ENCODE peak calls at places on chromosomes 12 and 14, in eight cellular contexts. P is BE2C, A is NT2/D1, Z is AG04450, F is esophagus squamous epithelium, J is neuronal stem cell, X is uterus, S is MG63. U is an unnamed sample.
A peak's percentile ranks its signal among the peaks of the same experiment; 100 is the strongest.

GRCh38 chr12:31118347-31118830 is 44.7 kb downstream of the DDX11 start:
- DNase-seq in F (no peak), J (peak; percentile 47), A (no peak), P (no peak), X (peak; percentile 62), S (no peak), Z (no peak), U (no peak)

GRCh38 chr14:91377700-91378652 is 39.6 kb downstream of the CCDC88C start:
- DNase-seq in A (no peak), F (no peak), J (no peak), P (peak; percentile 79), S (no peak), Z (no peak), X (no peak), U (no peak)

GRCh38 chr12:50282581-50283229 is 615 bp downstream of the LIMA1 start:
- DNase-seq in F (no peak), S (peak; percentile 8), J (no peak), P (no peak), A (no peak), X (peak; percentile 46), Z (peak; percentile 65), U (no peak)

GRCh38 chr14:37197421-37198272 is at the start of gene MIPOL1:
- DNase-seq in F (no peak), J (peak; percentile 61), P (peak; percentile 59), A (peak; percentile 18), S (peak; percentile 82), X (peak; percentile 83), Z (peak; percentile 69), U (peak; percentile 70)

GRCh38 chr12:124509300-124509675 is 58.1 kb downstream of the NCOR2 start:
- DNase-seq in X (no peak), Z (no peak), P (no peak), A (no peak), F (no peak), S (no peak), J (no peak), U (no peak)

GRCh38 chr14:68703093-68703492 is 89.8 kb downstream of the ZFP36L1 start:
- DNase-seq in P (no peak), F (no peak), S (peak; percentile 70), Z (no peak), A (no peak), X (peak; percentile 58), J (no peak), U (no peak)

GRCh38 chr12:84950971-84951546 is 38.5 kb upstream of the SLC6A15 start:
- DNase-seq in X (no peak), S (no peak), Z (no peak), A (no peak), F (no peak), J (no peak), P (no peak), U (no peak)

GRCh38 chr12:94638521-94638920 is 11.8 kb downstream of the TMCC3 start:
- DNase-seq in Z (no peak), F (no peak), A (no peak), J (no peak), P (no peak), X (no peak), S (no peak), U (no peak)

GRCh38 chr14:72521968-72522741 is 371.7 kb downstream of the DPF3 start:
- DNase-seq in S (no peak), J (no peak), X (no peak), Z (no peak), P (no peak), A (no peak), F (no peak), U (no peak)

GRCh38 chr14:43539210-43539609 is 967.9 kb downstream of the FSCB start:
- DNase-seq in Z (no peak), X (no peak), P (no peak), S (no peak), J (peak; percentile 15), F (no peak), A (peak; percentile 3), U (peak; percentile 26)

GRCh38 chr12:6698352-6699046 is 2.1 kb downstream of the PIANP start:
- DNase-seq in J (no peak), F (no peak), A (no peak), S (no peak), X (no peak), Z (no peak), P (no peak), U (no peak)

GRCh38 chr14:30053103-30053502 is 125.5 kb upstream of the PRKD1 start:
- DNase-seq in A (no peak), F (no peak), Z (no peak), P (no peak), X (no peak), J (no peak), S (peak; percentile 22), U (no peak)

DNA sequence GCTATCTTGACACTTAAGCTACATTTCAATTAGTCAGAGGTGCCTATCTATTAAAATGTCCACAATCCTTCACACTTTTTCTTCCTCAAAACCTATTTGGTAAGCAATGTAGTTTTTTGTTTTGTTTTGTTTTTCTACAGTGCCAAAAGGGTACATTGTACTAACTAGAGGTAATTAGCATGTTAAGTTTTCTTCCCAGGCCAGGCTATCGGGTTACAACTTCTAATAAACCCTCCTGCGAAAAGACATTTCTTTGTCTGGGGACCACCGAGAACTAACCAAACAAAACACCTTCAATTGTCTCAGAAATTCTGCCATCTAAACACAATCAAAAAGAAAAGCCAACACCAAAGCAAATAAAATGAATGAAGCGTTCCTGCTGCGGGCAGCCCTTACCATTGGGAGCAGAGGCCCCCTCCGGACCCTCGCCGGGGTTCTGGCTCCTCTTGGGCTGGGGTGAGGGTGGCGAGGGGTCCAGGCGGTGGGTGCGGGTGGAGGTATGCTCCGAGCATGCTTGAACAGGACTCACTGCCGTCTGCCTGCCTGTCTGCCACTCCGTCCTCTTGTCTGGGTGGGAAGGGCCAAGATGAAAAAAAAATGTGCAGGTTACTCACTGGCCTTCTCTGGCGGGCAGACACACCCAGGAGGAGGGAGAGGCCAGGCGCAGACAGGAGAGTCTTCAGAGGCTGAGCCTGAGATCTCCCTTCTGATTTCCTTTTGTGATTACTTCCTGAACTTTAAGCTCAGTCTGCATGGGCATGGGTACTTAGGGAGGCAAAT is 76.3 kb downstream of the STON2 start:
- DNase-seq in S (no peak), Z (no peak), F (no peak), A (peak; percentile 74), X (no peak), J (no peak), P (peak; percentile 34), U (no peak)
- H3K4me3 ChIP-seq in S (no peak overlapping the region), Z (no peak overlapping the region), F (peak overlapping the region; percentile 56), A (peak overlapping the region; percentile 45), X (no peak overlapping the region), J (peak overlapping the region; percentile 63), P (no peak overlapping the region), U (peak overlapping the region; percentile 38)

GRCh38 chr14:74642011-74642410 is 30.0 kb upstream of the LTBP2 start:
- DNase-seq in Z (no peak), J (no peak), F (no peak), X (no peak), A (no peak), S (no peak), P (no peak), U (no peak)
- H3K4me3 ChIP-seq in Z (no peak overlapping the region), J (no peak overlapping the region), F (no peak overlapping the region), X (no peak overlapping the region), A (no peak overlapping the region), S (no peak overlapping the region), P (no peak overlapping the region), U (no peak overlapping the region)

DNA sequence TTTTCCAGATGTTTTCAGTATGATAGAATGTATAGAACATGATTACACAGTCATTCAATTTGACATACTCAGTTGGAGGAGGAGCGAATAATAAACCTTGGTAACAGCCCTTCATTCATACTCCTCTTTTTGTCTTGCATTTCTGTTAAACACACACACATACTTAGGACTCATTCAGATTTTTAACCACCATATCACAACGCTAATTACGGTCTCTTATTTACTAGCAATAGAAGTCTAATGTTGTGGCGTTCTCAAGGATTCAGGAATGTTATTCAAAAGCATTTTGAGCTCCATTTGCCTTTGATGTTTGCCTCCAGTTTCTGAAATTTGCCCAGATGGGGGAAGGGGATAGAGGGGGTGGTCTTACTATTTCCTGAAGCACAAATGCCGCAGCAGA is 227.1 kb downstream of the FBXL14 start:
- DNase-seq in P (no peak), F (no peak), J (no peak), S (no peak), A (no peak), X (no peak), Z (no peak), U (no peak)
- H3K4me3 ChIP-seq in P (no peak overlapping the region), F (no peak overlapping the region), J (no peak overlapping the region), S (no peak overlapping the region), A (no peak overlapping the region), X (no peak overlapping the region), Z (no peak overlapping the region), U (no peak overlapping the region)

GRCh38 chr12:111257435-111257902 is 111.4 kb downstream of the PHETA1 start:
- DNase-seq in P (no peak), J (no peak), S (no peak), F (no peak), A (no peak), Z (no peak), X (no peak), U (no peak)
- H3K4me3 ChIP-seq in P (no peak overlapping the region), J (no peak overlapping the region), S (no peak overlapping the region), F (no peak overlapping the region), A (no peak overlapping the region), Z (no peak overlapping the region), X (no peak overlapping the region), U (no peak overlapping the region)

GRCh38 chr12:130911933-130912332 is 40.1 kb downstream of the RAN start:
- DNase-seq in S (no peak), A (no peak), X (no peak), Z (no peak), J (no peak), P (no peak), F (no peak), U (no peak)

GRCh38 chr12:130920119-130920703 is 33.5 kb upstream of the ADGRD1 start:
- DNase-seq in P (no peak), J (no peak), A (no peak), S (no peak), X (no peak), Z (no peak), F (no peak), U (no peak)

GRCh38 chr12:130917607-130918006 is 36.1 kb upstream of the ADGRD1 start:
- DNase-seq in S (no peak), A (no peak), Z (no peak), X (no peak), J (no peak), P (no peak), F (no peak), U (no peak)

GRCh38 chr12:130919115-130919514 is 34.6 kb upstream of the ADGRD1 start:
- DNase-seq in Z (no peak), X (no peak), J (no peak), A (no peak), F (no peak), P (no peak), S (no peak), U (no peak)

DNA sequence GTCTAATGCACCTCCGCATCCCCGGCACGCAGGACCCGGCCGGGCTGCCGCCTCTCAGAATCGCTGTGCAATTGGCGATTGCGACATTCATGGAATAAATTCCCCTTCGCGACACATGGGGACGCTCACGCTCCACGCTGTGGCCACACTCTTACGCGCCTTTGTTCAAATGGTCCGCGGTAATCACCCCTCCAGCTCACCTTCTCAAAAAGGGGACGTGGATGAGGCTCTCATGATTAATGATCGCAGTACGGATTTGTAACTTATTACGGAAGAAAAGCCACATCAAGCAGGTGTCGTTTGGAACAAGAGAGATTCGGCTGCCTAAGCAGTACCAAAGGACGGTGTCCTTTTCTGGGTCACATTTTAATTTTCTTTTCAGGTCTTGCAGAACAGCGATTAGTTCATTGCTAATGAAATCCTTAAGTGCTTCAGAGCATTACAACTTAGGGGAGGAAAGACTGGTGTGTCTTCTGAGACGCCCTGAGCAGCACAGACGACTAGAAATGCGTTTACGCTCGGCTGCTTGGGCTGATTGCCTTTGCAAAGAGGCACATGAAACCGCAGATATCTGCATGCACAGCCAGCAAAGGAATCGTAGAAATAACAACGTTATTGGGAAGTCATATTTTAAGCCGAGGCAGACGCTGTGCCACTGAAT is 37.3 kb upstream of the ADGRD1 start:
- DNase-seq in Z (no peak), A (peak; percentile 49), J (peak; percentile 66), F (no peak), S (peak; percentile 43), X (peak; percentile 66), P (peak; percentile 72), U (peak; percentile 17)
- H3K4me3 ChIP-seq in Z (peak overlapping the region; percentile 17), A (no peak overlapping the region), J (no peak overlapping the region), F (no peak overlapping the region), S (no peak overlapping the region), X (no peak overlapping the region), P (peak overlapping the region; percentile 22), U (no peak overlapping the region)

U was measured in LNCaP clone FGC.